ENCODE peak calls at places on chromosome 6, in seven cellular contexts. S is epithelial cell of proximal tubule, I is brain microvascular endothelial cell, F is cardiac fibroblast, E is A549, K is BE2C, W is left ventricle myocardium inferior. B is an unnamed sample.

GRCh38 chr6:160430203-160430602 is 82.0 kb downstream of the SLC22A3 start:
- DNase-seq in S (no peak), I (no peak), F (peak; percentile 8), E (no peak), K (no peak), W (no peak), B (no peak)

GRCh38 chr6:6834356-6835342 is 246.1 kb downstream of the LY86 start:
- DNase-seq in S (no peak), I (no peak), F (no peak), E (no peak), K (peak; percentile 26), W (no peak), B (no peak)

GRCh38 chr6:121205569-121205968 is 128.7 kb downstream of the TBC1D32 start:
- DNase-seq in S (no peak), I (no peak), F (no peak), E (no peak), K (no peak), W (no peak), B (no peak)

GRCh38 chr6:16821834-16822264 is 60.6 kb upstream of the ATXN1 start:
- DNase-seq in S (no peak), I (no peak), F (no peak), E (no peak), K (no peak), W (no peak), B (no peak)

GRCh38 chr6:2225422-2226392 is 19.7 kb downstream of the GMDS start:
- DNase-seq in S (no peak), I (no peak), F (peak; percentile 49), E (peak; percentile 21), K (no peak), W (no peak), B (no peak)

GRCh38 chr6:6843057-6843627 is 254.6 kb downstream of the LY86 start:
- DNase-seq in S (no peak), I (no peak), F (peak; percentile 43), E (peak; percentile 23), K (no peak), W (no peak), B (no peak)

GRCh38 chr6:30013296-30013922 is 47.7 kb upstream of the POLR1H start:
- DNase-seq in S (no peak), I (no peak), F (peak; percentile 12), E (no peak), K (peak; percentile 22), W (no peak), B (no peak)

GRCh38 chr6:121504227-121504626 is 68.8 kb downstream of the GJA1 start:
- DNase-seq in S (peak; percentile 90), I (peak; percentile 80), F (peak; percentile 96), E (peak; percentile 94), K (no peak), W (no peak), B (no peak)

GRCh38 chr6:52304917-52305316 is 20.4 kb upstream of the MCM3 start:
- DNase-seq in S (no peak), I (no peak), F (no peak), E (no peak), K (no peak), W (no peak), B (no peak)

GRCh38 chr6:142946924-142947701 is 2.1 kb upstream of the HIVEP2 start:
- DNase-seq in S (no peak), I (peak; percentile 77), F (peak; percentile 83), E (peak; percentile 54), K (peak; percentile 10), W (peak; percentile 86), B (no peak)

GRCh38 chr6:99905209-99906106 is 88.6 kb downstream of the MCHR2 start:
- DNase-seq in S (peak; percentile 13), I (peak; percentile 43), F (peak; percentile 70), E (peak; percentile 53), K (peak; percentile 15), W (no peak), B (peak; percentile 21)

GRCh38 chr6:101489456-101489855 is 95.9 kb downstream of the GRIK2 start:
- DNase-seq in S (no peak), I (no peak), F (no peak), E (no peak), K (no peak), W (no peak), B (no peak)

GRCh38 chr6:113433506-113433991 is 423.6 kb upstream of the MARCKS start:
- DNase-seq in S (no peak), I (no peak), F (peak; percentile 87), E (peak; percentile 81), K (no peak), W (peak; percentile 28), B (no peak)

GRCh38 chr6:44113396-44113795 is 13.9 kb downstream of the MRPL14 start:
- DNase-seq in S (no peak), I (no peak), F (no peak), E (no peak), K (no peak), W (no peak), B (no peak)

GRCh38 chr6:44111434-44112417 is 15.5 kb downstream of the MRPL14 start:
- DNase-seq in S (no peak), I (no peak), F (no peak), E (no peak), K (no peak), W (no peak), B (no peak)

GRCh38 chr6:44110005-44110681 is 17.1 kb downstream of the MRPL14 start:
- DNase-seq in S (no peak), I (no peak), F (no peak), E (no peak), K (no peak), W (no peak), B (no peak)

GRCh38 chr6:44109212-44109611 is 18.0 kb downstream of the MRPL14 start:
- DNase-seq in S (no peak), I (no peak), F (no peak), E (no peak), K (no peak), W (no peak), B (no peak)

GRCh38 chr6:44110966-44111365 is 16.3 kb downstream of the MRPL14 start:
- DNase-seq in S (no peak), I (no peak), F (no peak), E (no peak), K (no peak), W (no peak), B (no peak)
- H3K4me3 ChIP-seq in S (no peak overlapping the region), I (no peak overlapping the region), F (no peak overlapping the region), E (no peak overlapping the region), K (no peak overlapping the region), W (no peak overlapping the region), B (no peak overlapping the region)

DNA sequence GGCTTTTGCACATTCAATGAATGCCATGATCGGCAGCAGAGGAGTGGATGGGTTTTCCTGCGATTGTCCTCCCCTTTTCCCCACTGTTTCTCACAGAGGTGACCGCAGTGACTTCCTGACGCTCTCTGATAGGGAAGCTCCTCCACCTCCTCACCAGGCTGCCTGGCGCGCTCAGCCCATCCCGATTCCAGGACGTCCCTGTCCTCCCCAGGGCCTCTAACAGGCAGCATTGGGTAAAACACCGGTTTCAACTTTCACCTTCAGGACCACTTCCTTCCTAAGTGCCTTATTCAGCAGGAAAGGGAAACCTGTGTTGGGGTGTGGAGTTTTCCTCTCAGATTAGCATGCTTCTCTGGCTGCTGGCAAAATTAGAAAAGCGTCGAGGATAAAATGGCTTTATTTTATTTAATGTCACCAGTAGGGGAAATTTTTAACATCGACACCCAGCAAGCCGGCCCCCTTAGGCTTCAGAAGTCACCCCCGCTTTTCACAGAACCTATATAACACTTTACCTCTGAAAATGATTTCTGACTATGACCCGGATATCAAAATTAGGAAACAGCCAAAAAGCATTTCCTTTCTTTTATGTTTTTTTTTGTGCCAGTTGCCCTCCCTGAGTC is 570.4 kb upstream of the GJE1 start:
- DNase-seq in S (no peak), I (peak; percentile 5), F (no peak), E (no peak), K (peak; percentile 31), W (peak; percentile 29), B (no peak)
- H3K4me3 ChIP-seq in S (peak overlapping the region; percentile 30), I (peak overlapping the region; percentile 28), F (peak overlapping the region; percentile 19), E (no peak overlapping the region), K (peak overlapping the region; percentile 65), W (peak overlapping the region; percentile 55), B (no peak overlapping the region)

GRCh38 chr6:159066479-159066878 is 21.7 kb upstream of the TAGAP start:
- DNase-seq in S (no peak), I (no peak), F (no peak), E (no peak), K (no peak), W (no peak), B (no peak)

GRCh38 chr6:159065091-159065490 is 20.3 kb upstream of the TAGAP start:
- DNase-seq in S (no peak), I (no peak), F (no peak), E (no peak), K (no peak), W (no peak), B (no peak)

GRCh38 chr6:159068904-159069578 is 24.2 kb upstream of the TAGAP start:
- DNase-seq in S (no peak), I (no peak), F (no peak), E (no peak), K (no peak), W (no peak), B (no peak)

GRCh38 chr6:159065751-159066329 is 21.0 kb upstream of the TAGAP start:
- DNase-seq in S (no peak), I (no peak), F (no peak), E (no peak), K (no peak), W (no peak), B (no peak)

GRCh38 chr6:159067334-159067733 is 22.5 kb upstream of the TAGAP start:
- DNase-seq in S (no peak), I (no peak), F (no peak), E (peak; percentile 3), K (no peak), W (no peak), B (peak; percentile 4)
- H3K4me3 ChIP-seq in S (no peak overlapping the region), I (no peak overlapping the region), F (no peak overlapping the region), E (no peak overlapping the region), K (no peak overlapping the region), W (no peak overlapping the region), B (no peak overlapping the region)

GRCh38 chr6:159044899-159045727 is at the start of gene TAGAP:
- DNase-seq in S (no peak), I (peak; percentile 9), F (peak; percentile 14), E (no peak), K (no peak), W (peak; percentile 52), B (no peak)
- H3K4me3 ChIP-seq in S (no peak within 1 kb of the TSS), I (no peak within 1 kb of the TSS), F (no peak within 1 kb of the TSS), E (no peak within 1 kb of the TSS), K (no peak within 1 kb of the TSS), W (peak within 1 kb of the TSS; percentile 42), B (no peak within 1 kb of the TSS)

DNA sequence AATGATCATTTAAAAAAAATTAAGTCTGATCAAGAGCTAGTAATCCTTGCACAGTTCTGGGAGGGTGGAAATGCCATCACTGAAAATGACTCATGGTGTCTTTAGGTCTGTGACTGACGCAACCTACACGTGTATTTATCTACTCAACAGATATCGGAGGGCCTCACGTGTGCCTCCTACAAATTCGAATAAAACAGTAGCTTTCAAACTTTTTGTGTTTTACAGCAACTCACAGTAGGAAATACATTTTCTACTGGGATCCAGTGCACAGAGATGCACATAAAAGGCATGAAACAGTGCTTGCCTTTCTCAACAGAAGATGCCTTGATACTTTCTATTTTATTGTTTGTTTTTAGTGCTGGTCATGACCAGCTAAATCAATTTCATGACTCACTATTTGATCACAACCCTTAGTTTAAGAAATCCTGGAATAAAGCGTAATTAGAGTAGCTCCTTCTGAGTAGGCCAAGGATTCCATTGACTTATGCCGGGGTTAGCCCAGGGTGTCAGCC is 210.0 kb upstream of the SNX9 start:
- DNase-seq in S (peak; percentile 29), I (peak; percentile 91), F (peak; percentile 91), E (peak; percentile 73), K (no peak), W (no peak), B (peak; percentile 32)
- H3K4me3 ChIP-seq in S (no peak overlapping the region), I (peak overlapping the region; percentile 21), F (peak overlapping the region; percentile 30), E (no peak overlapping the region), K (no peak overlapping the region), W (no peak overlapping the region), B (no peak overlapping the region)

GRCh38 chr6:139369568-139370046 is 4.8 kb downstream of the CITED2 start:
- DNase-seq in S (peak; percentile 46), I (peak; percentile 66), F (peak; percentile 82), E (peak; percentile 27), K (no peak), W (no peak), B (no peak)
- H3K4me3 ChIP-seq in S (no peak overlapping the region), I (no peak overlapping the region), F (no peak overlapping the region), E (no peak overlapping the region), K (no peak overlapping the region), W (peak overlapping the region; percentile 91), B (no peak overlapping the region)

B was measured in keratinocyte.